ENCODE peak calls at places on chromosomes 5 and 9, in eight cellular contexts. T is stimulated activated CD8-positive, alpha-beta memory T cell treated with anti-CD3 and anti-CD28 coated beads, Interleukin-15, amount 100 ng/mL, for 4 hours; E is left ventricle myocardium inferior; J is stimulated activated CD4-positive, alpha-beta T cell treated with anti-CD3 and anti-CD28 coated beads, Interleukin-2, amount 100 ng/mL, for 48 hours; P is aorta; H is mucosa of gallbladder; F is amygdala; U is SJSA1. N is an unnamed sample.

GRCh38 chr9:121598167-121599000 is 53.0 kb upstream of the DAB2IP start:
- DNase-seq in P (peak; percentile 89), H (peak; percentile 87), U (no peak), F (no peak), E (peak; percentile 83), J (no peak), T (no peak), N (no peak)

GRCh38 chr5:153598099-153598498 is 107.6 kb downstream of the GRIA1 start:
- DNase-seq in T (no peak), J (no peak), E (no peak), F (no peak), U (no peak), H (no peak), P (no peak), N (no peak)

GRCh38 chr5:31605920-31606319 is 33.0 kb upstream of the PDZD2 start:
- DNase-seq in J (no peak), H (no peak), T (no peak), P (no peak), F (no peak), U (no peak), E (no peak), N (no peak)

GRCh38 chr5:180628827-180629702 is 20.3 kb downstream of the FLT4 start:
- DNase-seq in T (no peak), J (no peak), H (no peak), P (no peak), F (no peak), U (no peak), E (no peak), N (no peak)

GRCh38 chr5:51731641-51732040 is 348.4 kb downstream of the ISL1 start:
- DNase-seq in E (no peak), U (no peak), H (no peak), P (no peak), T (no peak), J (no peak), F (no peak), N (no peak)

GRCh38 chr9:96150324-96151023 is 151.5 kb downstream of the HSD17B3 start:
- DNase-seq in F (no peak), E (no peak), U (peak; percentile 50), T (peak; percentile 47), J (peak; percentile 37), P (peak; percentile 28), H (no peak), N (no peak)

GRCh38 chr5:66246621-66247020 is 102.5 kb downstream of the SREK1 start:
- DNase-seq in P (no peak), F (no peak), H (no peak), E (no peak), T (no peak), U (peak; percentile 44), J (no peak), N (peak; percentile 66)

GRCh38 chr9:112174965-112175795 is at the start of gene SUSD1:
- DNase-seq in P (peak; percentile 83), F (no peak), U (peak; percentile 45), J (no peak), H (no peak), T (no peak), E (peak; percentile 58), N (no peak)

GRCh38 chr9:89592201-89592815 is 12.5 kb upstream of the GADD45G start:
- DNase-seq in F (no peak), H (no peak), T (no peak), J (no peak), E (no peak), U (no peak), P (no peak), N (no peak)